ENCODE peak calls at places on chromosomes 3 and 15, in ten cellular contexts. A is MM.1S, M is AG04450, O is heart right ventricle, N is psoas muscle, P is left ventricle myocardium inferior, R is fibroblast of mammary gland, J is lower leg skin, V is heart left ventricle, U is pancreas. W is an unnamed sample.

GRCh38 chr3:56879453-56880224 is 77.9 kb upstream of the ARHGEF3 start:
- DNase-seq in J (no peak), M (no peak), P (no peak), R (peak), A (no peak), V (no peak), O (no peak), U (no peak), N (no peak), W (peak)

GRCh38 chr3:101513419-101513986 is 491 bp upstream of the SENP7 start:
- DNase-seq in U (no peak), O (no peak), M (peak), N (no peak), J (no peak), P (no peak), V (no peak), A (no peak), R (no peak), W (no peak)

GRCh38 chr15:92391640-92392039 is 2.0 kb upstream of the ST8SIA2 start:
- DNase-seq in P (no peak), A (peak), R (peak), O (no peak), J (no peak), U (no peak), M (no peak), N (no peak), V (no peak), W (peak)

GRCh38 chr15:51601801-51602200 is 20.8 kb downstream of the DMXL2 start:
- DNase-seq in V (no peak), R (no peak), O (no peak), N (no peak), A (no peak), M (no peak), P (no peak), J (no peak), U (no peak), W (no peak)

GRCh38 chr3:46087871-46088270 is 60.6 kb upstream of the XCR1 start:
- DNase-seq in R (peak), A (peak), O (no peak), J (no peak), N (no peak), U (no peak), P (no peak), V (peak), M (no peak), W (peak)

GRCh38 chr15:64354683-64355558 is 1.1 kb downstream of the CSNK1G1 start:
- DNase-seq in U (no peak), R (no peak), J (no peak), N (no peak), V (no peak), A (no peak), M (no peak), P (no peak), O (no peak), W (no peak)

GRCh38 chr15:63475670-63476069 is 28.7 kb upstream of the USP3 start:
- DNase-seq in V (no peak), M (no peak), J (no peak), U (no peak), N (no peak), R (no peak), P (no peak), O (no peak), A (no peak), W (no peak)

GRCh38 chr3:42655980-42656679 is 2.6 kb downstream of the ZBTB47 start:
- DNase-seq in N (peak), R (peak), P (no peak), U (peak), V (no peak), A (no peak), O (no peak), M (no peak), J (peak), W (peak)

GRCh38 chr3:108153451-108153981 is 62.7 kb upstream of the CD47 start:
- DNase-seq in O (no peak), P (no peak), V (no peak), N (no peak), R (peak), J (no peak), U (peak), M (peak), A (peak), W (peak)
- TF ChIP-seq CTCF in O (peak), P (peak), V (peak), N (no peak), R (peak), J (no peak), U (no peak), M (peak), A (peak), W (peak)

DNA sequence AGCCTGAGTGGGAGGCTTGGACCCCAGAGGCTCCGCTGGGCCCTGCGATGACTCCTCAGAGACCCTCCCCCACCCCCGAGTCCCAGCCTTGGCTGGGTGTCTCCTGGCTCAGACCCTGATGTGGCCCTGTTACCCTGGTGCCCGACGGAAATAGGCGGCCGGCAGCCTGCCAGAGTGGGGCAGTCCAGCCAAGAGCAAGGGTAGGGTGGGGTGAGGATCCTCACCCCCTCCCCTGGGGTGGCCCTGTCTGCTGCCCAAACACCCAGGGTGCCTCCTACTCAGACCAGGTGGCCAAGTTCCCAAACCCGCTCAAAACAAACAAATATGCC is 15.3 kb downstream of the TNK2 start:
- DNase-seq in A (no peak), N (peak), O (peak), P (peak), U (peak), J (no peak), V (peak), M (no peak), R (no peak), W (no peak)
- H3K4me3 ChIP-seq in A (no peak), N (peak), O (peak), P (peak), U (no peak), J (no peak), V (no peak), M (peak), R (no peak), W (no peak)

DNA sequence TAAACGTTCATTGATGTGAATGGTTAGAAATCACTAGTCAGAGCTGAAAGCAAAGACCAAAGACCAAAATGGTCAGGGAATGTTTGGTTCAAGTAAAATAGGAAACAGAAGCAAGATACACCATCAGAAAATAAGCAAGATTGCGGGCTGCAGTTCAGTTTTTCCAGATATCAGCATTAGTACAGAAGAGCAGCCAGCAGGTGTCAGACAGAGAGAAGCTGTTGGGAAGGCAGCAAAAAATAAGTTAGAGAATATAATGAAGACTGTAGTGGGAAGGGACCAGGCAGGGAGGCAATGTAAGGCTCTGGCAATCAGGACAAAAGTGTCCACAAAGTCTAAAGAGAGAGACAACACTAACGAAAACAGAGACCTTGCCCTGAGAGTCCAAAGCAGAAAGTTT is 639.4 kb upstream of the NAALADL2 start:
- DNase-seq in V (no peak), O (no peak), R (no peak), U (no peak), P (no peak), A (no peak), J (no peak), M (no peak), N (no peak), W (no peak)
- TF ChIP-seq CTCF in V (no peak), O (no peak), R (no peak), U (no peak), P (no peak), A (no peak), J (no peak), M (peak), N (no peak), W (peak)

GRCh38 chr3:49019941-49020334 is 1.6 kb upstream of the DALRD3 start:
- DNase-seq in V (peak), A (no peak), P (no peak), N (no peak), M (no peak), O (no peak), R (peak), U (no peak), J (no peak), W (no peak)
- H3K4me3 ChIP-seq in V (peak), A (peak), P (peak), N (peak), M (peak), O (peak), R (peak), U (no peak), J (no peak), W (peak)

GRCh38 chr15:100703032-100703578 is 100.7 kb downstream of the ASB7 start:
- DNase-seq in R (peak), J (no peak), U (no peak), N (no peak), O (no peak), M (peak), P (no peak), A (peak), V (no peak), W (peak)
- TF ChIP-seq CTCF in R (peak), J (no peak), U (no peak), N (no peak), O (no peak), M (no peak), P (no peak), A (no peak), V (no peak), W (no peak)

GRCh38 chr15:74233373-74233772 is 2.8 kb upstream of the CCDC33 start:
- DNase-seq in M (no peak), P (no peak), A (no peak), U (no peak), N (no peak), R (no peak), O (no peak), J (no peak), V (no peak), W (no peak)
- H3K4me3 ChIP-seq in M (no peak), P (no peak), A (no peak), U (no peak), N (no peak), R (no peak), O (no peak), J (no peak), V (no peak), W (no peak)

GRCh38 chr3:7075901-7076300 is 215.0 kb downstream of the GRM7 start:
- DNase-seq in O (no peak), A (no peak), V (no peak), M (no peak), N (no peak), P (no peak), R (no peak), J (no peak), U (no peak), W (no peak)
- TF ChIP-seq CTCF in O (no peak), A (no peak), V (no peak), M (no peak), N (no peak), P (no peak), R (no peak), J (no peak), U (no peak), W (peak)